ENCODE peak calls at places on chromosomes 11 and 22, in four cellular contexts. R, W, O and D are unnamed samples.

GRCh38 chr11:67113231-67113721 is 5.8 kb upstream of the KDM2A start:
- DNase-seq in W (peak; percentile 50), R (no peak), O (peak; percentile 80), D (no peak)

GRCh38 chr22:18091478-18091877 is 13.7 kb downstream of the PEX26 start:
- DNase-seq in O (no peak), W (no peak), R (no peak), D (no peak)

GRCh38 chr11:131656179-131656838 is 285.9 kb downstream of the NTM start:
- DNase-seq in R (no peak), O (no peak), W (no peak), D (no peak)

GRCh38 chr22:29992341-29993275 is 87.7 kb upstream of the HORMAD2 start:
- DNase-seq in R (peak; percentile 47), W (no peak), O (no peak), D (peak; percentile 88)

GRCh38 chr22:29765905-29766631 is 739 bp downstream of the ZMAT5 start:
- DNase-seq in W (peak; percentile 44), O (peak; percentile 20), R (no peak), D (no peak)

GRCh38 chr22:19393704-19394103 is 37.8 kb downstream of the HIRA start:
- DNase-seq in R (no peak), W (no peak), O (no peak), D (no peak)

GRCh38 chr11:114604179-114604813 is 8.7 kb upstream of the NXPE4 start:
- DNase-seq in O (no peak), R (no peak), W (no peak), D (no peak)

GRCh38 chr22:49155039-49155808 is 672.4 kb downstream of the BRD1 start:
- DNase-seq in R (no peak), W (no peak), O (peak; percentile 18), D (no peak)

GRCh38 chr22:45454260-45454659 is 40.8 kb downstream of the RIBC2 start:
- DNase-seq in W (no peak), O (no peak), R (no peak), D (no peak)

GRCh38 chr11:134543144-134544044 is 131.4 kb upstream of the B3GAT1 start:
- DNase-seq in R (no peak), O (no peak), W (no peak), D (no peak)

GRCh38 chr11:75287579-75287978 is 47.0 kb downstream of the TPBGL start:
- DNase-seq in R (no peak), W (no peak), O (no peak), D (no peak)

GRCh38 chr22:47053013-47053864 is 290.8 kb downstream of the TBC1D22A start:
- DNase-seq in O (no peak), W (no peak), R (no peak), D (no peak)

GRCh38 chr11:8826145-8826786 is 84.7 kb upstream of the AKIP1 start:
- DNase-seq in R (no peak), W (no peak), O (no peak), D (no peak)

GRCh38 chr22:49763696-49764095 is 64.0 kb downstream of the BRD1 start:
- DNase-seq in R (no peak), W (peak; percentile 4), O (no peak), D (no peak)

GRCh38 chr11:61157743-61158142 is 3.5 kb downstream of the VPS37C start:
- DNase-seq in R (no peak), O (no peak), W (no peak), D (no peak)

GRCh38 chr22:25354456-25354855 is 135.0 kb downstream of the CRYBB2 start:
- DNase-seq in W (no peak), O (no peak), R (no peak), D (no peak)

GRCh38 chr22:19704355-19705015 is 9.8 kb upstream of the SEPTIN5 start:
- DNase-seq in R (no peak), W (no peak), O (no peak), D (no peak)

GRCh38 chr22:31192513-31192912 is 19.6 kb upstream of the LIMK2 start:
- DNase-seq in R (no peak), O (no peak), W (no peak), D (no peak)

GRCh38 chr22:27212617-27213177 is 555.3 kb downstream of the MIAT start:
- DNase-seq in W (peak; percentile 69), O (peak; percentile 60), R (peak; percentile 31), D (peak; percentile 78)

GRCh38 chr11:86068138-86068861 is 584 bp downstream of the PICALM start:
- DNase-seq in W (peak; percentile 41), R (peak; percentile 33), O (peak; percentile 43), D (peak; percentile 34)

GRCh38 chr11:65321076-65321475 is 6.4 kb downstream of the CDC42EP2 start:
- DNase-seq in W (no peak), O (no peak), R (no peak), D (no peak)

GRCh38 chr22:48753381-48753730 is 1074.3 kb downstream of the BRD1 start:
- DNase-seq in R (peak; percentile 2), W (no peak), O (no peak), D (no peak)

GRCh38 chr11:72113170-72113808 is 794 bp upstream of the ANAPC15 start:
- DNase-seq in R (no peak), O (no peak), W (no peak), D (peak; percentile 91)

GRCh38 chr11:130865772-130866114 is 50.5 kb downstream of the SNX19 start:
- DNase-seq in O (peak; percentile 12), W (no peak), R (no peak), D (no peak)

GRCh38 chr11:1935156-1936071 is 11.7 kb upstream of the MRPL23 start:
- DNase-seq in W (no peak), O (no peak), R (no peak), D (no peak)

GRCh38 chr11:134399996-134400395 is 12.0 kb downstream of the B3GAT1 start:
- DNase-seq in W (no peak), O (no peak), R (no peak), D (no peak)

GRCh38 chr11:32706985-32707736 is 87.3 kb downstream of the CCDC73 start:
- DNase-seq in O (no peak), R (no peak), W (no peak), D (peak; percentile 79)

GRCh38 chr22:22720201-22720723 is 75.8 kb downstream of the GGTLC2 start:
- DNase-seq in O (no peak), W (peak; percentile 35), R (no peak), D (peak; percentile 6)

GRCh38 chr11:29159552-29160465 is 857.0 kb downstream of the KCNA4 start:
- DNase-seq in O (peak; percentile 76), W (peak; percentile 31), R (peak; percentile 11), D (peak; percentile 62)

GRCh38 chr11:119906376-119906775 is 177.4 kb upstream of the NECTIN1 start:
- DNase-seq in W (no peak), O (no peak), R (no peak), D (no peak)

GRCh38 chr11:113991718-113992458 is 17.0 kb downstream of the HTR3A start:
- DNase-seq in W (no peak), O (peak; percentile 24), R (no peak), D (no peak)

GRCh38 chr11:8754241-8754640 is 71.6 kb downstream of the RPL27A start:
- DNase-seq in W (no peak), R (no peak), O (no peak), D (no peak)

GRCh38 chr11:100004541-100004940 is 682.5 kb upstream of the ARHGAP42 start:
- DNase-seq in R (no peak), W (no peak), O (no peak), D (peak; percentile 12)

GRCh38 chr11:7546324-7546791 is 32.6 kb downstream of the PPFIBP2 start:
- DNase-seq in R (peak; percentile 62), W (no peak), O (no peak), D (peak; percentile 95)

GRCh38 chr22:49788492-49788891 is 39.2 kb downstream of the BRD1 start:
- DNase-seq in O (no peak), R (peak; percentile 46), W (peak; percentile 56), D (no peak)

GRCh38 chr11:93626038-93626437 is 35.4 kb upstream of the CEP295 start:
- DNase-seq in R (no peak), W (no peak), O (no peak), D (no peak)

GRCh38 chr11:16410479-16410878 is 54.1 kb upstream of the SOX6 start:
- DNase-seq in O (no peak), R (no peak), W (no peak), D (peak; percentile 65)

GRCh38 chr11:115765803-115766239 is 261.6 kb upstream of the CADM1 start:
- DNase-seq in W (no peak), R (no peak), O (no peak), D (peak; percentile 56)

GRCh38 chr11:92828576-92828975 is 140.9 kb upstream of the MTNR1B start:
- DNase-seq in R (no peak), W (no peak), O (peak; percentile 44), D (no peak)

GRCh38 chr11:64298966-64299846 is 952 bp upstream of the CATSPERZ start:
- DNase-seq in W (peak; percentile 57), O (peak; percentile 30), R (no peak), D (no peak)

GRCh38 chr11:79255965-79256364 is 184.9 kb downstream of the TENM4 start:
- DNase-seq in W (no peak), R (no peak), O (no peak), D (no peak)

GRCh38 chr11:79258606-79259005 is 182.2 kb downstream of the TENM4 start:
- DNase-seq in O (no peak), R (no peak), W (no peak), D (no peak)

GRCh38 chr11:79262221-79262620 is 178.6 kb downstream of the TENM4 start:
- DNase-seq in R (no peak), W (no peak), O (no peak), D (no peak)

GRCh38 chr11:79263001-79263400 is 177.8 kb downstream of the TENM4 start:
- DNase-seq in O (no peak), R (no peak), W (peak; percentile 25), D (no peak)

DNA sequence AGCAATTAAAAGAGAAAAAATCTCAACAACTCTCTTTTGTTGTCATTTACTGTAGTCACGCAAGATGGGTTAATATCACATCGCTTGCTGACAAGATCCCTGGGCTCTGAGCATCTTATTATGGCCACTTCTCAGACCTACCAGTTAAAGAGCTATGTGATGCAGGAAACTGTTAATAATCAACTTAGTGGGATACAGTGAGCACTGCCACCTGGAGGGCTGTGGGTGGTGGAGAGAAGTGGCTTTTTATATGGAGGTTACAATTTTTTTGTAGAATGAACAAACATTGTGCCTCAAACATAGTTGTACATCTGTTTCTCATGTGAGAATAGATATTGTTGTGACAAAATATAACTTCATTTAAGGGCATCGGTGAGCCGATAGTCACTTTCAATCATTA is 181.0 kb downstream of the TENM4 start:
- DNase-seq in R (no peak), O (no peak), W (no peak), D (no peak)
- TF ChIP-seq CTCF in R (no peak), O (peak; percentile 39), W (no peak), D (peak; percentile 48)

DNA sequence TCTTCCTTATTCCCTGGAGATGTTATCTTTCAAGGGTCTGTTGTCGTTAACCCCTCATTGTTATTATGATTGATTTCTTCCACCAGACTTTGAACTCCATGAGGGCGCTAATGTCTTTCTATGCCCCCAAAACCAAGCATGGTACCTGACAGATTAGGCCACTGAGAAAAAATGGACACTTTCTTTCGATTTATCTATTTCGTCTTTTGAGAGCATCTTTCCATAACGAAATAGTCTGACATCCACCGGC is 641 bp upstream of the PSMA1 start:
- DNase-seq in W (no peak), R (no peak), O (no peak), D (no peak)
- H3K27ac ChIP-seq in W (peak overlapping the region; percentile 87), R (peak overlapping the region; percentile 83), O (peak overlapping the region; percentile 45), D (peak overlapping the region; percentile 60)

GRCh38 chr11:69245041-69245440 is 48.9 kb upstream of the MYEOV start:
- DNase-seq in W (no peak), O (no peak), R (no peak), D (no peak)
- H3K4me1 ChIP-seq in W (no peaks in the 10 kb centered on the region), O (peaks cover 3% of the 10 kb centered on the region), R (no peaks in the 10 kb centered on the region), D (no peaks in the 10 kb centered on the region)

GRCh38 chr11:12198261-12198925 is 88.0 kb downstream of the MICAL2 start:
- DNase-seq in O (no peak), R (no peak), W (no peak), D (no peak)
- TF ChIP-seq CTCF in O (no peak), R (no peak), W (no peak), D (no peak)